ENCODE peak calls at places on chromosomes 1 and 21, in five cellular contexts. One of them, this sample, is unnamed.

GRCh38 chr1:107879338-107879737 is 85.6 kb downstream of the VAV3 start:
- DNase-seq in GM10248: no peak
- DNase-seq in NAMALWA: no peak
- DNase-seq in GM03348: no peak
- DNase-seq in CD8-positive, alpha-beta T cell: no peak
- DNase-seq in this sample: no peak

GRCh38 chr1:205355054-205355453 is 1.7 kb downstream of the KLHDC8A start:
- DNase-seq in CD8-positive, alpha-beta T cell: no peak
- DNase-seq in GM10248: no peak
- DNase-seq in GM03348: peak; percentile 47
- DNase-seq in NAMALWA: no peak
- DNase-seq in this sample: no peak

GRCh38 chr1:43545321-43545685 is 14.6 kb downstream of the PTPRF start:
- DNase-seq in GM10248: no peak
- DNase-seq in CD8-positive, alpha-beta T cell: no peak
- DNase-seq in GM03348: no peak
- DNase-seq in NAMALWA: no peak
- DNase-seq in this sample: no peak

GRCh38 chr1:206693592-206693991 is 8.9 kb downstream of the MAPKAPK2 start:
- DNase-seq in CD8-positive, alpha-beta T cell: no peak
- DNase-seq in GM10248: no peak
- DNase-seq in NAMALWA: no peak
- DNase-seq in GM03348: peak; percentile 49
- DNase-seq in this sample: no peak

GRCh38 chr1:246219508-246220030 is 287.5 kb downstream of the SMYD3 start:
- DNase-seq in CD8-positive, alpha-beta T cell: no peak
- DNase-seq in GM03348: no peak
- DNase-seq in GM10248: peak; percentile 49
- DNase-seq in NAMALWA: peak; percentile 10
- DNase-seq in this sample: peak; percentile 47

GRCh38 chr1:163320891-163321290 is 863 bp upstream of the NUF2 start:
- DNase-seq in GM10248: no peak
- DNase-seq in GM03348: no peak
- DNase-seq in CD8-positive, alpha-beta T cell: no peak
- DNase-seq in NAMALWA: no peak
- DNase-seq in this sample: no peak

GRCh38 chr1:228902781-228903572 is 167.7 kb downstream of the RHOU start:
- DNase-seq in GM03348: peak; percentile 88
- DNase-seq in NAMALWA: no peak
- DNase-seq in CD8-positive, alpha-beta T cell: no peak
- DNase-seq in GM10248: no peak
- DNase-seq in this sample: no peak

GRCh38 chr1:30147188-30147587 is 576.2 kb downstream of the MATN1 start:
- DNase-seq in NAMALWA: no peak
- DNase-seq in GM10248: peak; percentile 3
- DNase-seq in GM03348: no peak
- DNase-seq in CD8-positive, alpha-beta T cell: no peak
- DNase-seq in this sample: no peak

GRCh38 chr1:246809473-246809872 is 85.3 kb downstream of the SCCPDH start:
- DNase-seq in CD8-positive, alpha-beta T cell: no peak
- DNase-seq in GM10248: no peak
- DNase-seq in GM03348: no peak
- DNase-seq in NAMALWA: peak; percentile 16
- DNase-seq in this sample: no peak

GRCh38 chr1:204469304-204469703 is 25.3 kb downstream of the PIK3C2B start:
- DNase-seq in CD8-positive, alpha-beta T cell: no peak
- DNase-seq in GM03348: no peak
- DNase-seq in GM10248: no peak
- DNase-seq in NAMALWA: no peak
- DNase-seq in this sample: no peak

GRCh38 chr1:115781830-115782229 is 13.3 kb upstream of the CASQ2 start:
- DNase-seq in CD8-positive, alpha-beta T cell: no peak
- DNase-seq in GM03348: no peak
- DNase-seq in NAMALWA: no peak
- DNase-seq in GM10248: no peak
- DNase-seq in this sample: no peak

GRCh38 chr1:68322837-68323687 is 90.7 kb upstream of the WLS start:
- DNase-seq in CD8-positive, alpha-beta T cell: no peak
- DNase-seq in GM10248: no peak
- DNase-seq in GM03348: peak; percentile 71
- DNase-seq in NAMALWA: no peak
- DNase-seq in this sample: no peak

GRCh38 chr1:46413596-46413985 is 19.5 kb downstream of the FAAH start:
- DNase-seq in NAMALWA: peak; percentile 75
- DNase-seq in GM03348: peak; percentile 37
- DNase-seq in GM10248: peak; percentile 50
- DNase-seq in CD8-positive, alpha-beta T cell: peak; percentile 38
- DNase-seq in this sample: no peak

GRCh38 chr21:34874689-34875513 is 174.2 kb downstream of the RUNX1 start:
- DNase-seq in GM03348: no peak
- DNase-seq in NAMALWA: peak; percentile 60
- DNase-seq in CD8-positive, alpha-beta T cell: no peak
- DNase-seq in GM10248: no peak
- DNase-seq in this sample: peak; percentile 58

GRCh38 chr1:22076346-22076745 is 23.8 kb downstream of the CDC42 start:
- DNase-seq in CD8-positive, alpha-beta T cell: no peak
- DNase-seq in NAMALWA: no peak
- DNase-seq in GM03348: no peak
- DNase-seq in GM10248: no peak
- DNase-seq in this sample: no peak